ENCODE peak calls at places on chromosomes 16 and 17, in seven cellular contexts. One of them, this sample, is unnamed.

GRCh38 chr16:68283840-68284595 is 19.7 kb downstream of the SLC7A6 start:
- DNase-seq in left ventricle myocardium inferior: peak; percentile 33
- DNase-seq in cardiac fibroblast: no peak
- DNase-seq in thoracic aorta: no peak
- DNase-seq in thyroid gland: no peak
- DNase-seq in heart right ventricle: no peak
- DNase-seq in GM23338: no peak
- DNase-seq in this sample: peak; percentile 67

GRCh38 chr17:55699178-55699865 is 23.3 kb downstream of the TMEM100 start:
- DNase-seq in left ventricle myocardium inferior: no peak
- DNase-seq in cardiac fibroblast: no peak
- DNase-seq in thoracic aorta: no peak
- DNase-seq in thyroid gland: peak; percentile 66
- DNase-seq in heart right ventricle: no peak
- DNase-seq in GM23338: no peak
- DNase-seq in this sample: no peak

GRCh38 chr17:45223541-45224528 is 2.1 kb downstream of the FMNL1 start:
- DNase-seq in left ventricle myocardium inferior: no peak
- DNase-seq in cardiac fibroblast: no peak
- DNase-seq in thoracic aorta: no peak
- DNase-seq in thyroid gland: no peak
- DNase-seq in heart right ventricle: no peak
- DNase-seq in GM23338: no peak
- DNase-seq in this sample: no peak

GRCh38 chr17:1422907-1423306 is 22.9 kb upstream of the YWHAE start:
- DNase-seq in left ventricle myocardium inferior: no peak
- DNase-seq in cardiac fibroblast: peak; percentile 98
- DNase-seq in thoracic aorta: peak; percentile 23
- DNase-seq in thyroid gland: peak; percentile 81
- DNase-seq in heart right ventricle: no peak
- DNase-seq in GM23338: no peak
- DNase-seq in this sample: peak; percentile 91

GRCh38 chr16:85238233-85238647 is 126.0 kb upstream of the CIBAR2 start:
- DNase-seq in left ventricle myocardium inferior: peak; percentile 51
- DNase-seq in cardiac fibroblast: peak; percentile 17
- DNase-seq in thoracic aorta: peak; percentile 74
- DNase-seq in thyroid gland: peak; percentile 92
- DNase-seq in heart right ventricle: peak; percentile 58
- DNase-seq in GM23338: peak; percentile 80
- DNase-seq in this sample: peak; percentile 93

GRCh38 chr16:85736924-85737323 is 14.0 kb downstream of the C16orf74 start:
- DNase-seq in left ventricle myocardium inferior: no peak
- DNase-seq in cardiac fibroblast: no peak
- DNase-seq in thoracic aorta: no peak
- DNase-seq in thyroid gland: no peak
- DNase-seq in heart right ventricle: no peak
- DNase-seq in GM23338: no peak
- DNase-seq in this sample: no peak

GRCh38 chr17:79842656-79843474 is 3.6 kb upstream of the CBX4 start:
- DNase-seq in left ventricle myocardium inferior: no peak
- DNase-seq in cardiac fibroblast: peak; percentile 17
- DNase-seq in thoracic aorta: no peak
- DNase-seq in thyroid gland: peak; percentile 56
- DNase-seq in heart right ventricle: no peak
- DNase-seq in GM23338: peak; percentile 39
- DNase-seq in this sample: no peak

GRCh38 chr17:67129283-67129682 is 84.9 kb downstream of the CACNG1 start:
- DNase-seq in left ventricle myocardium inferior: no peak
- DNase-seq in cardiac fibroblast: no peak
- DNase-seq in thoracic aorta: no peak
- DNase-seq in thyroid gland: no peak
- DNase-seq in heart right ventricle: no peak
- DNase-seq in GM23338: no peak
- DNase-seq in this sample: no peak

DNA sequence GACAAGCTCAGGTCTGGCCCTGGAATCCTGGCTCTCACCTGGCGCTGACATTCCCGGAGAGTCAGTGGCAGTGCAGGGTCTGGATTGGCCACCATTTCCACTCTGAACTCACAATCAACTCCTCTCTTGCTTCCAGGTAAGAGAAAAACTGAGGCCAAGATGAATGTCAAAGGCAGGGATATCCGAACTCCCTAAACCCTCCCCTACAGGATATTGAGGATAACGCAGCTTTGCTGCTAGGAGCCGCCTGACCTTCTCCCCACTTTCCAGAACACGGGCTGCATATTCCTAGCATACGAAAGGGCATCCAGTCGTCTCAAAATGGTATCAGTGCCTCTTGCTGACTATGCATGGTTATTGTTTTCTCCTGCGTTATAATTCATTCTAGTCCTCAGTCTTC is 473.4 kb downstream of the SOX9 start:
- DNase-seq in left ventricle myocardium inferior: no peak
- DNase-seq in cardiac fibroblast: no peak
- DNase-seq in thoracic aorta: no peak
- DNase-seq in thyroid gland: no peak
- DNase-seq in heart right ventricle: no peak
- DNase-seq in GM23338: peak; percentile 61
- DNase-seq in this sample: no peak
- TF ChIP-seq CTCF in left ventricle myocardium inferior: no peak
- TF ChIP-seq CTCF in cardiac fibroblast: no peak
- TF ChIP-seq CTCF in thoracic aorta: no peak
- TF ChIP-seq CTCF in thyroid gland: no peak
- TF ChIP-seq CTCF in heart right ventricle: no peak
- TF ChIP-seq CTCF in GM23338: no peak
- TF ChIP-seq CTCF in this sample: no peak

GRCh38 chr17:49494937-49495841 is at the start of gene NGFR:
- DNase-seq in left ventricle myocardium inferior: peak; percentile 54
- DNase-seq in cardiac fibroblast: no peak
- DNase-seq in thoracic aorta: no peak
- DNase-seq in thyroid gland: peak; percentile 29
- DNase-seq in heart right ventricle: peak; percentile 64
- DNase-seq in GM23338: peak; percentile 76
- DNase-seq in this sample: no peak
- H3K4me3 ChIP-seq in left ventricle myocardium inferior: peak within 1 kb of the TSS; percentile 69
- H3K4me3 ChIP-seq in cardiac fibroblast: peak within 1 kb of the TSS; percentile 29
- H3K4me3 ChIP-seq in thoracic aorta: peak within 1 kb of the TSS; percentile 77
- H3K4me3 ChIP-seq in thyroid gland: no peak within 1 kb of the TSS
- H3K4me3 ChIP-seq in heart right ventricle: peak within 1 kb of the TSS; percentile 62
- H3K4me3 ChIP-seq in GM23338: peak within 1 kb of the TSS; percentile 80
- H3K4me3 ChIP-seq in this sample: peak within 1 kb of the TSS; percentile 9

GRCh38 chr16:28826141-28826540 is 3.3 kb downstream of the ATXN2L start:
- DNase-seq in left ventricle myocardium inferior: no peak
- DNase-seq in cardiac fibroblast: peak; percentile 65
- DNase-seq in thoracic aorta: no peak
- DNase-seq in thyroid gland: no peak
- DNase-seq in heart right ventricle: no peak
- DNase-seq in GM23338: no peak
- DNase-seq in this sample: no peak
- TF ChIP-seq CTCF in left ventricle myocardium inferior: no peak
- TF ChIP-seq CTCF in cardiac fibroblast: peak; percentile 19
- TF ChIP-seq CTCF in thoracic aorta: no peak
- TF ChIP-seq CTCF in thyroid gland: no peak
- TF ChIP-seq CTCF in heart right ventricle: peak; percentile 15
- TF ChIP-seq CTCF in GM23338: no peak
- TF ChIP-seq CTCF in this sample: peak; percentile 19

DNA sequence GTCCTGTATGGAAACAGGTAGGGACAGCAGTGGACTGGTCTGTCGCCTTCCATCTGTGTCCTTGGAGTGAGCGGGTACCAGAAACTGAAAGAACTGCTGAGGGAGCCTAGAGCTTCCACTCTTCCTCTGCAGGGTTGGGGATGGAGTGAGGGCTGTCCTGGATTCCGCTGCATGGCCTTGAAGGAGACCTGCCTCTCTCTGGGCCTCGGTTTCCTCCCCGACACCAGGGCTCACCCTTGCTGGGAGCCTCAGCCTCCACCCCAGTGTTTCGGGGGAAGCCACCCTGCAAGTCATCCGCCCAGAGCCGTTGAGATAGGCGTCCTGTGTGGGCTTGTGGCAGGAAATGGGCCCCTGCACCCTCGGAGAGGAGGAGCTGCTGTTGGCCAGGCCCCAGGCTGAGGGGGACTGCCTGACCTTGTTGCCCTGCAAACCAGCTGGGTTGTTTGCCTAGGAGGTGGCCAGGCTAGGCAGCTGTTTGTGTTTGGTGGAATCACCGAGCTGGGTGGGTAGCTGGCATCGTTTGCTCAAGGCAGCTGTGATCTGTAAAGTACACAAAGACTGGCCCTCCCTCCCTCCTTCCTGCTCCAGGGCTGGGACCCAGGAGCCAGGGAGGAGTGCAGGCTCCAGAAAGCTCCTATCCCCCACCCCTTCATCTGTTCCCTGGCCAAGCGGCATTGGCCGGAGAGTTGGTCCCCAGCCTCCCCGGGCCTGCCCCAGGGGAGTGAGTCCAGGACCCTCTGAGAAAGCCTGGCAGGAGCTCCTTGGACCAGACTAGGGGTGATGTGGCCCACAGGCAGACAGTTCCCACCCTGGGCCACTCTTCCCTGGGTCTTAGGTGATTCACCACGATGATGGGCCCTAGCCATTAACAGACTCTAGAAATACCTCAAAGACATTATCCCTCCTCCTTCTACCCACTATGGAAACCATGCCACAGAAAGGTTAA is 1.3 kb downstream of the RAB37 start:
- DNase-seq in left ventricle myocardium inferior: peak; percentile 53
- DNase-seq in cardiac fibroblast: no peak
- DNase-seq in thoracic aorta: no peak
- DNase-seq in thyroid gland: no peak
- DNase-seq in heart right ventricle: peak; percentile 49
- DNase-seq in GM23338: no peak
- DNase-seq in this sample: no peak
- H3K4me3 ChIP-seq in left ventricle myocardium inferior: peak overlapping the region; percentile 62
- H3K4me3 ChIP-seq in cardiac fibroblast: no peak overlapping the region
- H3K4me3 ChIP-seq in thoracic aorta: peak overlapping the region; percentile 57
- H3K4me3 ChIP-seq in thyroid gland: no peak overlapping the region
- H3K4me3 ChIP-seq in heart right ventricle: peak overlapping the region; percentile 42
- H3K4me3 ChIP-seq in GM23338: peak overlapping the region; percentile 84
- H3K4me3 ChIP-seq in this sample: no peak overlapping the region

GRCh38 chr16:1929578-1930337 is 11.5 kb upstream of the HS3ST6 start:
- DNase-seq in left ventricle myocardium inferior: peak; percentile 93
- DNase-seq in cardiac fibroblast: peak; percentile 79
- DNase-seq in thoracic aorta: peak; percentile 40
- DNase-seq in thyroid gland: peak; percentile 88
- DNase-seq in heart right ventricle: peak; percentile 93
- DNase-seq in GM23338: peak; percentile 83
- DNase-seq in this sample: peak; percentile 79
- TF ChIP-seq CTCF in left ventricle myocardium inferior: peak; percentile 98
- TF ChIP-seq CTCF in cardiac fibroblast: peak; percentile 36
- TF ChIP-seq CTCF in thoracic aorta: peak; percentile 98
- TF ChIP-seq CTCF in thyroid gland: peak; percentile 100
- TF ChIP-seq CTCF in heart right ventricle: peak; percentile 99
- TF ChIP-seq CTCF in GM23338: peak; percentile 57
- TF ChIP-seq CTCF in this sample: peak; percentile 46

GRCh38 chr16:56604966-56605365 is 3.4 kb upstream of the MT2A start:
- DNase-seq in left ventricle myocardium inferior: no peak
- DNase-seq in cardiac fibroblast: no peak
- DNase-seq in thoracic aorta: no peak
- DNase-seq in thyroid gland: no peak
- DNase-seq in heart right ventricle: no peak
- DNase-seq in GM23338: no peak
- DNase-seq in this sample: no peak
- H3K4me3 ChIP-seq in left ventricle myocardium inferior: no peak overlapping the region
- H3K4me3 ChIP-seq in cardiac fibroblast: no peak overlapping the region
- H3K4me3 ChIP-seq in thoracic aorta: no peak overlapping the region
- H3K4me3 ChIP-seq in thyroid gland: no peak overlapping the region
- H3K4me3 ChIP-seq in heart right ventricle: no peak overlapping the region
- H3K4me3 ChIP-seq in GM23338: no peak overlapping the region
- H3K4me3 ChIP-seq in this sample: no peak overlapping the region

GRCh38 chr16:23296994-23297393 is 5.1 kb upstream of the SCNN1B start:
- DNase-seq in left ventricle myocardium inferior: no peak
- DNase-seq in cardiac fibroblast: no peak
- DNase-seq in thoracic aorta: no peak
- DNase-seq in thyroid gland: no peak
- DNase-seq in heart right ventricle: no peak
- DNase-seq in GM23338: peak; percentile 79
- DNase-seq in this sample: no peak
- TF ChIP-seq CTCF in left ventricle myocardium inferior: no peak
- TF ChIP-seq CTCF in cardiac fibroblast: no peak
- TF ChIP-seq CTCF in thoracic aorta: no peak
- TF ChIP-seq CTCF in thyroid gland: no peak
- TF ChIP-seq CTCF in heart right ventricle: no peak
- TF ChIP-seq CTCF in GM23338: peak; percentile 72
- TF ChIP-seq CTCF in this sample: no peak

GRCh38 chr17:53227101-53227500 is 595.6 kb upstream of the KIF2B start:
- DNase-seq in left ventricle myocardium inferior: no peak
- DNase-seq in cardiac fibroblast: no peak
- DNase-seq in thoracic aorta: no peak
- DNase-seq in thyroid gland: no peak
- DNase-seq in heart right ventricle: no peak
- DNase-seq in GM23338: no peak
- DNase-seq in this sample: no peak
- H3K4me3 ChIP-seq in left ventricle myocardium inferior: no peak overlapping the region
- H3K4me3 ChIP-seq in cardiac fibroblast: no peak overlapping the region
- H3K4me3 ChIP-seq in thoracic aorta: no peak overlapping the region
- H3K4me3 ChIP-seq in thyroid gland: no peak overlapping the region
- H3K4me3 ChIP-seq in heart right ventricle: no peak overlapping the region
- H3K4me3 ChIP-seq in GM23338: no peak overlapping the region
- H3K4me3 ChIP-seq in this sample: no peak overlapping the region

GRCh38 chr17:61316633-61317032 is 83.0 kb upstream of the TBX2 start:
- DNase-seq in left ventricle myocardium inferior: no peak
- DNase-seq in cardiac fibroblast: no peak
- DNase-seq in thoracic aorta: no peak
- DNase-seq in thyroid gland: no peak
- DNase-seq in heart right ventricle: no peak
- DNase-seq in GM23338: no peak
- DNase-seq in this sample: no peak

GRCh38 chr17:61313515-61314326 is 85.9 kb upstream of the TBX2 start:
- DNase-seq in left ventricle myocardium inferior: peak; percentile 61
- DNase-seq in cardiac fibroblast: no peak
- DNase-seq in thoracic aorta: no peak
- DNase-seq in thyroid gland: no peak
- DNase-seq in heart right ventricle: peak; percentile 57
- DNase-seq in GM23338: no peak
- DNase-seq in this sample: no peak

GRCh38 chr17:61317779-61318178 is 81.9 kb upstream of the TBX2 start:
- DNase-seq in left ventricle myocardium inferior: no peak
- DNase-seq in cardiac fibroblast: no peak
- DNase-seq in thoracic aorta: no peak
- DNase-seq in thyroid gland: no peak
- DNase-seq in heart right ventricle: no peak
- DNase-seq in GM23338: no peak
- DNase-seq in this sample: no peak

GRCh38 chr17:61312406-61313295 is 87.0 kb upstream of the TBX2 start:
- DNase-seq in left ventricle myocardium inferior: no peak
- DNase-seq in cardiac fibroblast: no peak
- DNase-seq in thoracic aorta: no peak
- DNase-seq in thyroid gland: peak; percentile 76
- DNase-seq in heart right ventricle: no peak
- DNase-seq in GM23338: no peak
- DNase-seq in this sample: no peak

DNA sequence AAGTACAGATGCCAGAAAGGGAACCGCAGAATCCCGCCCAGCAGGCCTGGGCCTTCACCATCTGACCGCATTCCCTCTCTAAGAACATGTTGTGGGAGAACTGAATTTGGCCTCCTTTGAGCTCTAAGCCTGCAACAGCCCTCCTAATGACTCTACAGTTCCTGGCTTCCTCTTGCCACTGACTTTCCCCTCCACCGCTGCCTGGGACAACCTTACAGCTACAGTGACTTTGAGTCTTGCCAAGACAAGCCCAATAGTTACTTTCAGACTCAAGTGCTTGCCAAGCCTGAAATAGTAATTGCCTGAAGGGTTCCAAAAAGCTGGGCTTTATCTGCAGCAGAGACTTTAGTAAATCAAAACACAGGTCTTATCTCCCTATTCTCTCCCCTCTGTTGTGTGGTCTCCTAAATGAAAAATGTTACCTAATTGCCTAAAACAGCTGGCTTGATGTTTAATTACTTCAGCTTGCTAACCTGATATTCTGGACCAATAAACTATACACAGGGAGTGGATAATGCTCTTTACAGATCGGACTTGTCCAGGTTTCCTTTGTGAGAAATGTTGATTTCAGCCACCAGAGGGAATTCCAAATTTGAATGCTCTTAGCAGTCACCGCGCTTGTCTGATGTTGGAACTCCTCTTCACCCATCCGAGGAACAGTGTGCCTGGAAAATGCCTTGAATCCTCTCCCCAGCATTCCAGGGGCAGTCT is 85.1 kb upstream of the TBX2 start:
- DNase-seq in left ventricle myocardium inferior: peak; percentile 41
- DNase-seq in cardiac fibroblast: peak; percentile 65
- DNase-seq in thoracic aorta: peak; percentile 50
- DNase-seq in thyroid gland: peak; percentile 76
- DNase-seq in heart right ventricle: peak; percentile 50
- DNase-seq in GM23338: no peak
- DNase-seq in this sample: peak; percentile 83
- TF ChIP-seq CTCF in left ventricle myocardium inferior: peak; percentile 40
- TF ChIP-seq CTCF in cardiac fibroblast: peak; percentile 31
- TF ChIP-seq CTCF in thoracic aorta: peak; percentile 34
- TF ChIP-seq CTCF in thyroid gland: no peak
- TF ChIP-seq CTCF in heart right ventricle: peak; percentile 31
- TF ChIP-seq CTCF in GM23338: no peak
- TF ChIP-seq CTCF in this sample: peak; percentile 26